ENCODE peak calls at places on chromosomes 16 and 17, in six cellular contexts. One of them, this sample, is unnamed.

GRCh38 chr16:70781800-70782199 is 19.2 kb downstream of the VAC14 start:
- DNase-seq in right lobe of liver: no peak
- DNase-seq in GM12878: no peak
- DNase-seq in tibial artery: no peak
- DNase-seq in fibroblast of the aortic adventitia: no peak
- DNase-seq in BJ: no peak
- DNase-seq in this sample: no peak

GRCh38 chr17:51493206-51493605 is 232.9 kb downstream of the UTP18 start:
- DNase-seq in tibial artery: no peak
- DNase-seq in GM12878: no peak
- DNase-seq in right lobe of liver: no peak
- DNase-seq in fibroblast of the aortic adventitia: no peak
- DNase-seq in BJ: no peak
- DNase-seq in this sample: no peak

GRCh38 chr16:65782537-65783290 is 583.8 kb upstream of the CDH5 start:
- DNase-seq in right lobe of liver: no peak
- DNase-seq in tibial artery: no peak
- DNase-seq in fibroblast of the aortic adventitia: peak; percentile 97
- DNase-seq in GM12878: no peak
- DNase-seq in BJ: peak; percentile 63
- DNase-seq in this sample: peak; percentile 7

GRCh38 chr17:2782030-2782429 is 14.2 kb upstream of the RAP1GAP2 start:
- DNase-seq in tibial artery: no peak
- DNase-seq in right lobe of liver: no peak
- DNase-seq in GM12878: no peak
- DNase-seq in fibroblast of the aortic adventitia: no peak
- DNase-seq in BJ: no peak
- DNase-seq in this sample: peak; percentile 36

GRCh38 chr16:9489823-9490467 is 398.5 kb downstream of the HAPSTR1 start:
- DNase-seq in BJ: no peak
- DNase-seq in fibroblast of the aortic adventitia: no peak
- DNase-seq in GM12878: no peak
- DNase-seq in right lobe of liver: no peak
- DNase-seq in tibial artery: no peak
- DNase-seq in this sample: no peak

GRCh38 chr17:49218941-49219913 is 8.7 kb downstream of the ABI3 start:
- DNase-seq in tibial artery: no peak
- DNase-seq in right lobe of liver: peak; percentile 53
- DNase-seq in BJ: no peak
- DNase-seq in fibroblast of the aortic adventitia: no peak
- DNase-seq in GM12878: peak; percentile 76
- DNase-seq in this sample: no peak

GRCh38 chr17:31437720-31438400 is 46.4 kb downstream of the RAB11FIP4 start:
- DNase-seq in BJ: no peak
- DNase-seq in tibial artery: no peak
- DNase-seq in fibroblast of the aortic adventitia: no peak
- DNase-seq in right lobe of liver: no peak
- DNase-seq in GM12878: no peak
- DNase-seq in this sample: no peak

GRCh38 chr16:84361546-84361945 is 6.8 kb upstream of the ATP2C2 start:
- DNase-seq in GM12878: no peak
- DNase-seq in right lobe of liver: no peak
- DNase-seq in BJ: no peak
- DNase-seq in tibial artery: no peak
- DNase-seq in fibroblast of the aortic adventitia: no peak
- DNase-seq in this sample: no peak

GRCh38 chr17:80546267-80546666 is 1.6 kb downstream of the RPTOR start:
- DNase-seq in BJ: no peak
- DNase-seq in tibial artery: no peak
- DNase-seq in GM12878: no peak
- DNase-seq in fibroblast of the aortic adventitia: no peak
- DNase-seq in right lobe of liver: no peak
- DNase-seq in this sample: no peak

GRCh38 chr17:82062076-82062983 is 3.3 kb downstream of the DUS1L start:
- DNase-seq in right lobe of liver: no peak
- DNase-seq in GM12878: no peak
- DNase-seq in BJ: no peak
- DNase-seq in tibial artery: no peak
- DNase-seq in fibroblast of the aortic adventitia: no peak
- DNase-seq in this sample: no peak

GRCh38 chr17:57420674-57421392 is 164.5 kb downstream of the MSI2 start:
- DNase-seq in fibroblast of the aortic adventitia: no peak
- DNase-seq in tibial artery: no peak
- DNase-seq in BJ: no peak
- DNase-seq in GM12878: no peak
- DNase-seq in right lobe of liver: no peak
- DNase-seq in this sample: no peak

GRCh38 chr17:1976000-1976682 is 49.0 kb downstream of the RTN4RL1 start:
- DNase-seq in tibial artery: no peak
- DNase-seq in GM12878: no peak
- DNase-seq in BJ: no peak
- DNase-seq in fibroblast of the aortic adventitia: no peak
- DNase-seq in right lobe of liver: no peak
- DNase-seq in this sample: no peak

GRCh38 chr17:63984651-63985386 is 12.1 kb upstream of the SCN4A start:
- DNase-seq in BJ: peak; percentile 54
- DNase-seq in tibial artery: peak; percentile 70
- DNase-seq in fibroblast of the aortic adventitia: peak; percentile 94
- DNase-seq in GM12878: no peak
- DNase-seq in right lobe of liver: no peak
- DNase-seq in this sample: peak; percentile 83

GRCh38 chr17:81018044-81018802 is 16.7 kb upstream of the BAIAP2 start:
- DNase-seq in BJ: no peak
- DNase-seq in right lobe of liver: peak; percentile 44
- DNase-seq in fibroblast of the aortic adventitia: peak; percentile 29
- DNase-seq in GM12878: peak; percentile 4
- DNase-seq in tibial artery: no peak
- DNase-seq in this sample: no peak

GRCh38 chr16:27177031-27177774 is 26.1 kb upstream of the KDM8 start:
- DNase-seq in tibial artery: no peak
- DNase-seq in fibroblast of the aortic adventitia: peak; percentile 89
- DNase-seq in right lobe of liver: no peak
- DNase-seq in GM12878: no peak
- DNase-seq in BJ: no peak
- DNase-seq in this sample: peak; percentile 31

GRCh38 chr16:3738128-3738527 is 20.8 kb upstream of the TRAP1 start:
- DNase-seq in fibroblast of the aortic adventitia: no peak
- DNase-seq in right lobe of liver: no peak
- DNase-seq in GM12878: no peak
- DNase-seq in tibial artery: no peak
- DNase-seq in BJ: no peak
- DNase-seq in this sample: no peak

GRCh38 chr16:17392127-17392856 is 78.5 kb downstream of the XYLT1 start:
- DNase-seq in tibial artery: no peak
- DNase-seq in BJ: no peak
- DNase-seq in right lobe of liver: no peak
- DNase-seq in fibroblast of the aortic adventitia: no peak
- DNase-seq in GM12878: no peak
- DNase-seq in this sample: no peak

GRCh38 chr17:35069311-35069710 is 5.8 kb upstream of the RFFL start:
- DNase-seq in BJ: no peak
- DNase-seq in right lobe of liver: no peak
- DNase-seq in fibroblast of the aortic adventitia: peak; percentile 47
- DNase-seq in tibial artery: no peak
- DNase-seq in GM12878: no peak
- DNase-seq in this sample: peak; percentile 73

GRCh38 chr17:80109713-80110446 is 8.5 kb downstream of the GAA start:
- DNase-seq in right lobe of liver: no peak
- DNase-seq in GM12878: no peak
- DNase-seq in BJ: no peak
- DNase-seq in fibroblast of the aortic adventitia: no peak
- DNase-seq in tibial artery: no peak
- DNase-seq in this sample: no peak

GRCh38 chr16:11129378-11129781 is 126.6 kb downstream of the SOCS1 start:
- DNase-seq in tibial artery: no peak
- DNase-seq in fibroblast of the aortic adventitia: peak; percentile 72
- DNase-seq in BJ: peak; percentile 31
- DNase-seq in GM12878: no peak
- DNase-seq in right lobe of liver: no peak
- DNase-seq in this sample: no peak

GRCh38 chr17:66493283-66494019 is 191.0 kb downstream of the PRKCA start:
- DNase-seq in BJ: no peak
- DNase-seq in right lobe of liver: no peak
- DNase-seq in GM12878: no peak
- DNase-seq in tibial artery: no peak
- DNase-seq in fibroblast of the aortic adventitia: peak; percentile 80
- DNase-seq in this sample: peak; percentile 71

GRCh38 chr16:79283578-79283977 is 317.0 kb downstream of the MAF start:
- DNase-seq in GM12878: no peak
- DNase-seq in BJ: no peak
- DNase-seq in right lobe of liver: peak; percentile 81
- DNase-seq in fibroblast of the aortic adventitia: no peak
- DNase-seq in tibial artery: no peak
- DNase-seq in this sample: no peak

GRCh38 chr17:46931596-46931995 is 8.6 kb downstream of the GOSR2 start:
- DNase-seq in fibroblast of the aortic adventitia: no peak
- DNase-seq in BJ: no peak
- DNase-seq in right lobe of liver: no peak
- DNase-seq in GM12878: no peak
- DNase-seq in tibial artery: no peak
- DNase-seq in this sample: no peak

GRCh38 chr17:20116683-20117309 is 107.6 kb downstream of the SPECC1 start:
- DNase-seq in BJ: no peak
- DNase-seq in right lobe of liver: peak; percentile 59
- DNase-seq in fibroblast of the aortic adventitia: peak; percentile 65
- DNase-seq in GM12878: no peak
- DNase-seq in tibial artery: no peak
- DNase-seq in this sample: no peak

GRCh38 chr17:40320771-40321501 is 12.0 kb downstream of the RARA start:
- DNase-seq in right lobe of liver: no peak
- DNase-seq in tibial artery: peak; percentile 85
- DNase-seq in GM12878: no peak
- DNase-seq in fibroblast of the aortic adventitia: peak; percentile 65
- DNase-seq in BJ: no peak
- DNase-seq in this sample: no peak
- H3K4me3 ChIP-seq in right lobe of liver: no peak overlapping the region
- H3K4me3 ChIP-seq in tibial artery: peak overlapping the region; percentile 93
- H3K4me3 ChIP-seq in GM12878: peak overlapping the region; percentile 91
- H3K4me3 ChIP-seq in fibroblast of the aortic adventitia: peak overlapping the region; percentile 95
- H3K4me3 ChIP-seq in BJ: peak overlapping the region; percentile 19
- H3K4me3 ChIP-seq in this sample: peak overlapping the region; percentile 96

DNA sequence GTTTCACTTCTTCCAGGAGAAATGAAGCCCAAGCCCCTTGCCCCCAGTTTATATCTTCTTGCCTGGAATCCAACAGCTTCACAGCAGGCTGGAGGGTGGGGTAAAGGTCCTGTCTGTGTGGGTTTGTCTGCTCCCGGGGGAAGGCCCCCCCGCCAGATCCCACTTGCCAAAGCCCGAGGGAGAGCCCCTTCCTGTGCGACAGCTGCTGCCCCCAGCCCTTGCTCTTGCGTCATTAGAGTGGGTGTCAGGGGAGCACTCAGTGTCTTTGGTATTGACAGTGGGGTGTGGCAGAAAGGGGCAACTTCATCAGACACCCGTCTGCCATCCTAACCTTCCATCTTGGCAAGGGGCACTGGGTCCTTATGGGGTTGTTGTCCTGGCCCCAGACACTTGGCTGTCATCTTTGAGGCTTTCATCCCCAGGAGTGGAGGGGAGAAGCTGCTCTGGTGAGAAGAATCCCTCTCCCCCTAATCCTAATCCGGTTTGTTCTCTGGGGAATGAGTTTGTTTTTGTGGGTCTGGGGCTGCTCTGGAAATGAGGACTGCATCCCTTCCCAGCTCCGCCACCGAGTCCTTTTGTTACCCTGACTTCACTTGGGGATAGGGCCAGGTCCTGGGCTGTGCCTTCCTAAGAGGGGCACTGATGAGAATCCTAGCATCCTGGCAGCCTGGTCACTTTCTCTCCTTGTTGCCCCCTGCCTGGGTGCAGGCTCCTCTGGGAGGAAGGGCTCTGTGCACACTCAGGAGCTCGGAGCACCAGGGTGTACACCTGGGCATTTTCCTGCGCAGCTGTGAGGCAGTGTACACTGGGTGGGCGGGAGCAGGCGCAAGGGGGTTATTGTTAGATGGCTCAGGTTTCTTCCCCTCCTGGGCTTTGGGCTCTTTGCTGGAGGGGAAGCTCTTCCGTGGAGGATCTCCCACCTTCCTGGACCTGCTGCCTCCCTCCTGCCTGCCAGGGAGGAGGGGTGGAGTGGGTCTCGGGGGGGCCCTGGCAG is 21.1 kb downstream of the GJD3 start:
- DNase-seq in right lobe of liver: no peak
- DNase-seq in fibroblast of the aortic adventitia: no peak
- DNase-seq in tibial artery: no peak
- DNase-seq in GM12878: no peak
- DNase-seq in BJ: no peak
- DNase-seq in this sample: no peak
- H3K4me3 ChIP-seq in right lobe of liver: peak overlapping the region; percentile 85
- H3K4me3 ChIP-seq in fibroblast of the aortic adventitia: peak overlapping the region; percentile 85
- H3K4me3 ChIP-seq in tibial artery: peak overlapping the region; percentile 70
- H3K4me3 ChIP-seq in GM12878: no peak overlapping the region
- H3K4me3 ChIP-seq in BJ: peak overlapping the region; percentile 84
- H3K4me3 ChIP-seq in this sample: peak overlapping the region; percentile 57

GRCh38 chr17:74907012-74907411 is 13.6 kb upstream of the FADS6 start:
- DNase-seq in fibroblast of the aortic adventitia: no peak
- DNase-seq in right lobe of liver: no peak
- DNase-seq in BJ: no peak
- DNase-seq in GM12878: no peak
- DNase-seq in tibial artery: no peak
- DNase-seq in this sample: no peak

GRCh38 chr17:74903034-74903433 is 9.6 kb upstream of the FADS6 start:
- DNase-seq in fibroblast of the aortic adventitia: no peak
- DNase-seq in BJ: no peak
- DNase-seq in tibial artery: no peak
- DNase-seq in GM12878: no peak
- DNase-seq in right lobe of liver: no peak
- DNase-seq in this sample: no peak

GRCh38 chr17:74901353-74902145 is 8.1 kb upstream of the FADS6 start:
- DNase-seq in right lobe of liver: no peak
- DNase-seq in fibroblast of the aortic adventitia: no peak
- DNase-seq in GM12878: no peak
- DNase-seq in tibial artery: no peak
- DNase-seq in BJ: no peak
- DNase-seq in this sample: no peak

GRCh38 chr17:74903671-74904070 is 10.2 kb upstream of the FADS6 start:
- DNase-seq in right lobe of liver: no peak
- DNase-seq in BJ: no peak
- DNase-seq in GM12878: no peak
- DNase-seq in tibial artery: no peak
- DNase-seq in fibroblast of the aortic adventitia: no peak
- DNase-seq in this sample: no peak

GRCh38 chr17:74904687-74905409 is 11.4 kb upstream of the FADS6 start:
- DNase-seq in BJ: no peak
- DNase-seq in right lobe of liver: no peak
- DNase-seq in tibial artery: no peak
- DNase-seq in fibroblast of the aortic adventitia: no peak
- DNase-seq in GM12878: no peak
- DNase-seq in this sample: no peak
- H3K4me3 ChIP-seq in BJ: no peak overlapping the region
- H3K4me3 ChIP-seq in right lobe of liver: no peak overlapping the region
- H3K4me3 ChIP-seq in tibial artery: no peak overlapping the region
- H3K4me3 ChIP-seq in fibroblast of the aortic adventitia: no peak overlapping the region
- H3K4me3 ChIP-seq in GM12878: no peak overlapping the region
- H3K4me3 ChIP-seq in this sample: no peak overlapping the region

DNA sequence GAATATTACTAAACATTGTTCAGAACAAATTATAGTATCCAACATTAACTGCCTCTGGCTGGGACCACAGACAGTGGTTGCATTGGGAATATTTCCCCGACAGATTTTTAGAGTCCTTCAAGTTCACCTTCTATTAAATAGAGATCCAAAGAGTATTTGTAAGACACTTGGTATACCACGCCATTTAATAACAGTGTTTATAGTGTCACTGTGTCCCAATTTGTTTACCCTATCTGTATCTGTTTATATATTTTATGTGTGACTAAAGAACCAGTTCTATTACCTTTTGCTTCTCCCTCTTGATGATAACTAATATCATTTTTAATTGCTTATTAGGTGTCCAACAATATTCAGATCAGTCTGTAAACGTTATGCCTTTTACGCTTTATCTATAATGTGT is 191.3 kb upstream of the IRX5 start:
- DNase-seq in GM12878: no peak
- DNase-seq in right lobe of liver: no peak
- DNase-seq in BJ: no peak
- DNase-seq in fibroblast of the aortic adventitia: no peak
- DNase-seq in tibial artery: no peak
- DNase-seq in this sample: no peak
- H3K4me3 ChIP-seq in GM12878: no peak overlapping the region
- H3K4me3 ChIP-seq in right lobe of liver: no peak overlapping the region
- H3K4me3 ChIP-seq in BJ: no peak overlapping the region
- H3K4me3 ChIP-seq in fibroblast of the aortic adventitia: no peak overlapping the region
- H3K4me3 ChIP-seq in tibial artery: no peak overlapping the region
- H3K4me3 ChIP-seq in this sample: no peak overlapping the region